ENCODE peak calls at places on chromosomes 2 and 18, in seven cellular contexts. One of them, this sample, is unnamed.

GRCh38 chr2:208224802-208225201 is 30.1 kb downstream of the IDH1 start:
- DNase-seq in lower lobe of right lung: no peak
- DNase-seq in mammary epithelial cell: peak; percentile 63
- DNase-seq in adipocyte: peak; percentile 14
- DNase-seq in right atrium auricular region: no peak
- DNase-seq in pancreas: no peak
- DNase-seq in fibroblast of lung: no peak
- DNase-seq in this sample: no peak

GRCh38 chr2:127423476-127423840 is 5.2 kb downstream of the PROC start:
- DNase-seq in mammary epithelial cell: peak; percentile 64
- DNase-seq in lower lobe of right lung: no peak
- DNase-seq in fibroblast of lung: no peak
- DNase-seq in adipocyte: peak; percentile 33
- DNase-seq in pancreas: no peak
- DNase-seq in right atrium auricular region: peak; percentile 55
- DNase-seq in this sample: peak; percentile 37

GRCh38 chr2:38737925-38738324 is 13.2 kb downstream of the SRSF7 start:
- DNase-seq in adipocyte: no peak
- DNase-seq in fibroblast of lung: no peak
- DNase-seq in mammary epithelial cell: no peak
- DNase-seq in lower lobe of right lung: no peak
- DNase-seq in pancreas: no peak
- DNase-seq in right atrium auricular region: peak; percentile 50
- DNase-seq in this sample: no peak

GRCh38 chr2:75007061-75007460 is 48.6 kb downstream of the POLE4 start:
- DNase-seq in fibroblast of lung: no peak
- DNase-seq in right atrium auricular region: no peak
- DNase-seq in adipocyte: no peak
- DNase-seq in mammary epithelial cell: no peak
- DNase-seq in pancreas: no peak
- DNase-seq in lower lobe of right lung: no peak
- DNase-seq in this sample: no peak

GRCh38 chr2:181658444-181658843 is 1.5 kb upstream of the CERKL start:
- DNase-seq in mammary epithelial cell: no peak
- DNase-seq in adipocyte: no peak
- DNase-seq in right atrium auricular region: no peak
- DNase-seq in pancreas: no peak
- DNase-seq in lower lobe of right lung: no peak
- DNase-seq in fibroblast of lung: no peak
- DNase-seq in this sample: peak; percentile 75

GRCh38 chr2:168143813-168144212 is 103.6 kb downstream of the STK39 start:
- DNase-seq in right atrium auricular region: no peak
- DNase-seq in mammary epithelial cell: no peak
- DNase-seq in lower lobe of right lung: no peak
- DNase-seq in fibroblast of lung: no peak
- DNase-seq in adipocyte: no peak
- DNase-seq in pancreas: no peak
- DNase-seq in this sample: no peak

GRCh38 chr2:69428981-69429380 is 8.3 kb downstream of the NFU1 start:
- DNase-seq in fibroblast of lung: peak; percentile 28
- DNase-seq in right atrium auricular region: no peak
- DNase-seq in mammary epithelial cell: no peak
- DNase-seq in adipocyte: no peak
- DNase-seq in lower lobe of right lung: no peak
- DNase-seq in pancreas: no peak
- DNase-seq in this sample: no peak

GRCh38 chr18:3441290-3441689 is 8.7 kb upstream of the TGIF1 start:
- DNase-seq in lower lobe of right lung: no peak
- DNase-seq in fibroblast of lung: peak; percentile 51
- DNase-seq in right atrium auricular region: no peak
- DNase-seq in mammary epithelial cell: no peak
- DNase-seq in pancreas: peak; percentile 24
- DNase-seq in adipocyte: peak; percentile 65
- DNase-seq in this sample: peak; percentile 31

GRCh38 chr2:64467463-64467843 is 13.5 kb downstream of the LGALSL start:
- DNase-seq in adipocyte: no peak
- DNase-seq in lower lobe of right lung: peak; percentile 75
- DNase-seq in mammary epithelial cell: no peak
- DNase-seq in fibroblast of lung: no peak
- DNase-seq in pancreas: no peak
- DNase-seq in right atrium auricular region: no peak
- DNase-seq in this sample: no peak

GRCh38 chr2:195359043-195359735 is 297.8 kb upstream of the SLC39A10 start:
- DNase-seq in adipocyte: no peak
- DNase-seq in pancreas: no peak
- DNase-seq in right atrium auricular region: no peak
- DNase-seq in lower lobe of right lung: no peak
- DNase-seq in mammary epithelial cell: no peak
- DNase-seq in fibroblast of lung: no peak
- DNase-seq in this sample: no peak

GRCh38 chr2:85666937-85667336 is 1.1 kb downstream of the SFTPB start:
- DNase-seq in mammary epithelial cell: no peak
- DNase-seq in right atrium auricular region: no peak
- DNase-seq in fibroblast of lung: no peak
- DNase-seq in lower lobe of right lung: no peak
- DNase-seq in pancreas: no peak
- DNase-seq in adipocyte: no peak
- DNase-seq in this sample: no peak

GRCh38 chr18:32324173-32324572 is 134.3 kb downstream of the MEP1B start:
- DNase-seq in mammary epithelial cell: no peak
- DNase-seq in right atrium auricular region: no peak
- DNase-seq in lower lobe of right lung: no peak
- DNase-seq in pancreas: no peak
- DNase-seq in fibroblast of lung: peak; percentile 27
- DNase-seq in adipocyte: peak; percentile 66
- DNase-seq in this sample: no peak

GRCh38 chr18:41721103-41721502 is 233.9 kb upstream of the PIK3C3 start:
- DNase-seq in mammary epithelial cell: no peak
- DNase-seq in right atrium auricular region: no peak
- DNase-seq in lower lobe of right lung: no peak
- DNase-seq in adipocyte: peak; percentile 2
- DNase-seq in fibroblast of lung: no peak
- DNase-seq in pancreas: no peak
- DNase-seq in this sample: no peak

GRCh38 chr2:166384774-166385173 is 9.0 kb upstream of the SCN9A start:
- DNase-seq in pancreas: no peak
- DNase-seq in adipocyte: peak; percentile 77
- DNase-seq in fibroblast of lung: peak; percentile 62
- DNase-seq in mammary epithelial cell: peak; percentile 11
- DNase-seq in lower lobe of right lung: no peak
- DNase-seq in right atrium auricular region: no peak
- DNase-seq in this sample: no peak

DNA sequence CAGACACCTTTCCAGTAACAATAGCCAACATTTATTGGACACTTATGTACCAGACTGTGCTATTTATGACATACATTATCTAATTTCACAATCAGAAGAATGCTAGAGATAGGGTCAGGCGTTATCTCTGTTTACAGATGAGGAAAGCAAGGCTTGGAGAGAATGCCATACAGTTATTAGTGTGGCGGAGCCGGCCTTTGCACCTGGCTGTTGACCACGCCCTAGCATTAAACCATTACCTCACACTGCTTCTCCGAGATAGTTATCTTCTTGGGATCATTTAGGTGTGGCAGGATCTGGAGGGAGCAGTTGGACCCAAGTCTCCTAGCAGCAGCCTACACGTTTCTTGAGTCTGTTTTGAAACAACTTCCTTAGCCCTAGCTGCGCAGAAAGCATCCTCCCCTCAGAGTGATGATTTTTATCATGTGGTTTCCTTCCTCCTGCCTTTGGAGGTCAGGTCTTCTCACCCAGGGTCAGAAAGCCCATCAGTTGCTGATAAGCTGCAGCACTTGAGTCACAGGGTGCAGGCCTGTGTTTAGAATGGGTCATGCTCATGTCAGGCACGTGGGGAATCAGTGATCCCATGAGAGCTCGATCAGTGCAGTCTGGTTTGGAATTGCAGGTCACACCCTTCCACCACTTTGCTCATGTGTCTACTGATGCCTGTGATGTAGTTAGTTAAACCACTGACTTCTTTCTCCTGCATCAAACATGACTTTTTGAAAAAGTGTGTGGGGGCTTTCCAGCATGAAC is 118.2 kb downstream of the SPTBN1 start:
- DNase-seq in pancreas: no peak
- DNase-seq in adipocyte: no peak
- DNase-seq in fibroblast of lung: peak; percentile 58
- DNase-seq in right atrium auricular region: no peak
- DNase-seq in lower lobe of right lung: no peak
- DNase-seq in mammary epithelial cell: peak; percentile 53
- DNase-seq in this sample: no peak
- H3K4me3 ChIP-seq in pancreas: no peak overlapping the region
- H3K4me3 ChIP-seq in adipocyte: no peak overlapping the region
- H3K4me3 ChIP-seq in fibroblast of lung: no peak overlapping the region
- H3K4me3 ChIP-seq in right atrium auricular region: no peak overlapping the region
- H3K4me3 ChIP-seq in lower lobe of right lung: peak overlapping the region; percentile 6
- H3K4me3 ChIP-seq in mammary epithelial cell: no peak overlapping the region
- H3K4me3 ChIP-seq in this sample: no peak overlapping the region

GRCh38 chr2:233470007-233470687 is 96.4 kb downstream of the USP40 start:
- DNase-seq in mammary epithelial cell: no peak
- DNase-seq in lower lobe of right lung: no peak
- DNase-seq in pancreas: no peak
- DNase-seq in fibroblast of lung: peak; percentile 72
- DNase-seq in adipocyte: no peak
- DNase-seq in right atrium auricular region: no peak
- DNase-seq in this sample: peak; percentile 3

GRCh38 chr2:233466991-233467603 is 99.5 kb downstream of the USP40 start:
- DNase-seq in mammary epithelial cell: no peak
- DNase-seq in lower lobe of right lung: peak; percentile 15
- DNase-seq in fibroblast of lung: no peak
- DNase-seq in pancreas: no peak
- DNase-seq in adipocyte: no peak
- DNase-seq in right atrium auricular region: no peak
- DNase-seq in this sample: no peak

GRCh38 chr2:233469261-233470006 is 97.1 kb downstream of the USP40 start:
- DNase-seq in right atrium auricular region: no peak
- DNase-seq in mammary epithelial cell: no peak
- DNase-seq in fibroblast of lung: no peak
- DNase-seq in adipocyte: no peak
- DNase-seq in pancreas: no peak
- DNase-seq in lower lobe of right lung: no peak
- DNase-seq in this sample: no peak

GRCh38 chr2:233468047-233468745 is 98.4 kb downstream of the USP40 start:
- DNase-seq in fibroblast of lung: no peak
- DNase-seq in mammary epithelial cell: no peak
- DNase-seq in lower lobe of right lung: no peak
- DNase-seq in pancreas: no peak
- DNase-seq in right atrium auricular region: no peak
- DNase-seq in adipocyte: no peak
- DNase-seq in this sample: no peak

DNA sequence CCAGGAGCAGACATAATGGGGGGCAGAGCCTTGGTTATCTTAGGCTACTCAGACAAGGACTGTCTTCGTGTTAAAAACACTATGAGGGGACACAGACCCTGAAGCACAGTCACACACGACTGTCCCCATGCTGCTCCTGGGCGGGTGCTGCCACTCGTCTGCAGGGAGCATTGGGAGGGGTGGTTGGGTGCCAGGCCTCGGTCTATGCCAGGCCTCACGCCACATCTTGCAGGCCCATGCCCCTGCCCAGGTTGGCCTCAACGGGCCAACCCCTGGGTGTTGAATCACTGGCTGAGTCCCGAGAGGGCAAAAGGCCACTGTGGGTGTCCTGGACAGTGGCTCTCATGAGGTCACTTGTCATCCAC is 97.9 kb downstream of the USP40 start:
- DNase-seq in adipocyte: no peak
- DNase-seq in fibroblast of lung: no peak
- DNase-seq in pancreas: no peak
- DNase-seq in right atrium auricular region: no peak
- DNase-seq in mammary epithelial cell: no peak
- DNase-seq in lower lobe of right lung: no peak
- DNase-seq in this sample: no peak
- H3K36me3 ChIP-seq in adipocyte: peaks cover 28% of the 10 kb centered on the region
- H3K36me3 ChIP-seq in fibroblast of lung: peaks cover 8% of the 10 kb centered on the region
- H3K36me3 ChIP-seq in pancreas: no peaks in the 10 kb centered on the region
- H3K36me3 ChIP-seq in right atrium auricular region: peaks cover 64% of the 10 kb centered on the region
- H3K36me3 ChIP-seq in mammary epithelial cell: peaks cover 4% of the 10 kb centered on the region
- H3K36me3 ChIP-seq in lower lobe of right lung: peaks cover 59% of the 10 kb centered on the region
- H3K36me3 ChIP-seq in this sample: peaks cover 16% of the 10 kb centered on the region

DNA sequence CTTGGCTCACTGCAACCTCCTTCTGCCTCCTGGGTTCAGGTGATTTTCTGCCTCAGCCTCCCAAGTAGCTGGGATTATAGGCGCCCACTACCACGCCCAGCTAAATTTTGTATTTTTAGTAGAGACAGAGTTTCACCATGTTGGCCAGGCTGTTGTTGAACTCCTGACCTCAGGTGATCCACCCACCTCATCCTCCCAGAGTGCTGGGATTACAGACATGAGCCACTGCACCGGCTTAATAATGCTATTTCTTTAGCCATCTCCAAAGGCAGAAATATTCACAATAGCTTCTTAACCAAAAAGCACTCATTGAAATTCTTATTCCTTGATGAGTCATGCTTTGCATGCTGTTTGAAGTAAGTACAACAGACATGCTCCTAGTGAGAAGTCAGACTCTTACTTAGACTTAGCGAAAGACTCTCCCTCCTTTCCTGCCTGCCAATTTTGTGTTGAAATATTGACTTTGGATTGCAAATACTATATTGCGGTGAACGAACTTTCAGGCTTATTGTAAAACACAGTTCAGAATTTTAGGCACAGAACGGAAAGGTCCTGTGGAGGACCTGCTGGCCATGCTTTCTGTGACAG is 4.4 kb downstream of the ACTR3 start:
- DNase-seq in mammary epithelial cell: peak; percentile 80
- DNase-seq in right atrium auricular region: no peak
- DNase-seq in adipocyte: peak; percentile 96
- DNase-seq in lower lobe of right lung: no peak
- DNase-seq in fibroblast of lung: peak; percentile 96
- DNase-seq in pancreas: peak; percentile 36
- DNase-seq in this sample: peak; percentile 41
- H3K4me3 ChIP-seq in mammary epithelial cell: peak overlapping the region; percentile 24
- H3K4me3 ChIP-seq in right atrium auricular region: no peak overlapping the region
- H3K4me3 ChIP-seq in adipocyte: peak overlapping the region; percentile 68
- H3K4me3 ChIP-seq in lower lobe of right lung: peak overlapping the region; percentile 22
- H3K4me3 ChIP-seq in fibroblast of lung: no peak overlapping the region
- H3K4me3 ChIP-seq in pancreas: no peak overlapping the region
- H3K4me3 ChIP-seq in this sample: no peak overlapping the region

GRCh38 chr2:70458661-70459060 is 95.0 kb downstream of the TGFA start:
- DNase-seq in mammary epithelial cell: no peak
- DNase-seq in adipocyte: no peak
- DNase-seq in fibroblast of lung: no peak
- DNase-seq in lower lobe of right lung: no peak
- DNase-seq in pancreas: no peak
- DNase-seq in right atrium auricular region: no peak
- DNase-seq in this sample: peak; percentile 70

GRCh38 chr2:70460333-70460732 is 93.3 kb downstream of the TGFA start:
- DNase-seq in mammary epithelial cell: peak; percentile 24
- DNase-seq in right atrium auricular region: no peak
- DNase-seq in lower lobe of right lung: no peak
- DNase-seq in adipocyte: no peak
- DNase-seq in pancreas: no peak
- DNase-seq in fibroblast of lung: no peak
- DNase-seq in this sample: no peak

GRCh38 chr2:70450641-70451250 is 102.9 kb downstream of the TGFA start:
- DNase-seq in fibroblast of lung: no peak
- DNase-seq in pancreas: no peak
- DNase-seq in right atrium auricular region: peak; percentile 40
- DNase-seq in lower lobe of right lung: no peak
- DNase-seq in adipocyte: no peak
- DNase-seq in mammary epithelial cell: no peak
- DNase-seq in this sample: no peak

GRCh38 chr2:70456594-70457495 is 96.8 kb downstream of the TGFA start:
- DNase-seq in lower lobe of right lung: no peak
- DNase-seq in fibroblast of lung: no peak
- DNase-seq in pancreas: peak; percentile 37
- DNase-seq in adipocyte: no peak
- DNase-seq in right atrium auricular region: no peak
- DNase-seq in mammary epithelial cell: peak; percentile 29
- DNase-seq in this sample: no peak

GRCh38 chr2:70454936-70455544 is 98.6 kb downstream of the TGFA start:
- DNase-seq in fibroblast of lung: no peak
- DNase-seq in adipocyte: no peak
- DNase-seq in mammary epithelial cell: peak; percentile 41
- DNase-seq in pancreas: no peak
- DNase-seq in right atrium auricular region: no peak
- DNase-seq in lower lobe of right lung: no peak
- DNase-seq in this sample: no peak
- H3K36me3 ChIP-seq in fibroblast of lung: no peaks in the 10 kb centered on the region
- H3K36me3 ChIP-seq in adipocyte: no peaks in the 10 kb centered on the region
- H3K36me3 ChIP-seq in mammary epithelial cell: peaks cover 33% of the 10 kb centered on the region
- H3K36me3 ChIP-seq in pancreas: no peaks in the 10 kb centered on the region
- H3K36me3 ChIP-seq in right atrium auricular region: no peaks in the 10 kb centered on the region
- H3K36me3 ChIP-seq in lower lobe of right lung: peaks cover 5% of the 10 kb centered on the region
- H3K36me3 ChIP-seq in this sample: no peaks in the 10 kb centered on the region